ENCODE peak calls at places on chromosomes 11 and 22, in six cellular contexts. I is IMR-90; C is stimulated activated CD8-positive, alpha-beta memory T cell treated with anti-CD3 and anti-CD28 coated beads, Interleukin-15, amount 100 ng/mL, for 1 hour; K is RPMI7951; N is activated CD4-positive, alpha-beta T cell treated with anti-CD3 and anti-CD28 coated beads, Interleukin-2, amount 50 U/mL, for 48 hours; D is NCI-H1105 treated with DMSO at 0.1 percent for 48 hours. L is an unnamed sample.

GRCh38 chr11:125624756-125625213 is at the start of gene CHEK1:
- DNase-seq in D (no peak), I (no peak), N (no peak), C (no peak), K (no peak), L (no peak)

GRCh38 chr11:16669799-16670415 is 68.5 kb upstream of the C11orf58 start:
- DNase-seq in D (no peak), N (no peak), K (peak), C (no peak), I (peak), L (no peak)

GRCh38 chr11:111526501-111526900 is 11.9 kb downstream of the HOATZ start:
- DNase-seq in D (no peak), N (no peak), C (no peak), K (peak), I (peak), L (no peak)

GRCh38 chr11:1303196-1303821 is 6.1 kb downstream of the TOLLIP start:
- DNase-seq in K (no peak), I (no peak), N (no peak), D (no peak), C (no peak), L (no peak)

GRCh38 chr11:62777389-62777788 is 6.2 kb downstream of the TAF6L start:
- DNase-seq in I (no peak), D (no peak), N (no peak), K (no peak), C (no peak), L (no peak)

GRCh38 chr11:30730011-30730410 is 143.9 kb upstream of the MPPED2 start:
- DNase-seq in I (no peak), N (no peak), C (no peak), D (no peak), K (no peak), L (no peak)

GRCh38 chr11:75028321-75029097 is 39.8 kb downstream of the NEU3 start:
- DNase-seq in D (no peak), N (no peak), I (no peak), C (no peak), K (no peak), L (no peak)

GRCh38 chr11:64007160-64007628 is 21.0 kb downstream of the OTUB1 start:
- DNase-seq in D (no peak), I (no peak), C (no peak), N (no peak), K (peak), L (no peak)

GRCh38 chr11:68120212-68121066 is 749 bp downstream of the CHKA start:
- DNase-seq in I (peak), K (peak), D (peak), C (no peak), N (peak), L (no peak)

GRCh38 chr11:12258451-12258850 is 118.9 kb upstream of the PARVA start:
- DNase-seq in K (peak), C (no peak), D (no peak), N (no peak), I (peak), L (no peak)

GRCh38 chr11:117833401-117833891 is 8.9 kb upstream of the FXYD2 start:
- DNase-seq in I (no peak), K (no peak), C (no peak), N (no peak), D (peak), L (no peak)

GRCh38 chr22:23457586-23457985 is 122.5 kb downstream of the IGLL1 start:
- DNase-seq in N (no peak), I (no peak), D (no peak), C (no peak), K (no peak), L (no peak)

GRCh38 chr11:95592455-95592854 is 197.1 kb downstream of the FAM76B start:
- DNase-seq in D (no peak), I (peak), K (no peak), C (no peak), N (no peak), L (peak)

GRCh38 chr11:58926695-58927094 is 12.6 kb upstream of the GLYATL1 start:
- DNase-seq in N (no peak), C (no peak), K (peak), D (no peak), I (peak), L (no peak)

GRCh38 chr11:115475564-115475963 is 28.7 kb downstream of the CADM1 start:
- DNase-seq in C (no peak), N (no peak), I (no peak), K (no peak), D (no peak), L (no peak)

GRCh38 chr22:42644422-42645340 is 4.3 kb upstream of the ATP5MGL start:
- DNase-seq in D (no peak), N (no peak), I (no peak), K (no peak), C (no peak), L (no peak)

L was measured in tibial nerve.